ENCODE peak calls at places on chromosomes 4 and X, in eight cellular contexts. Z, U, H, E, A, M, I and N are unnamed samples. For H3K27me3, the result is how much of the 10 kb centered on the place peaks cover.

GRCh38 chrX:106035064-106035463 is 3.5 kb downstream of the SERPINA7 start:
- DNase-seq in Z (no peak), U (no peak), H (no peak), E (peak), A (no peak), M (no peak), I (no peak), N (no peak)

GRCh38 chr4:99201687-99202086 is 17.4 kb downstream of the ADH6 start:
- DNase-seq in Z (peak), U (no peak), H (no peak), E (peak), A (no peak), M (no peak), I (no peak), N (peak)

GRCh38 chr4:17578482-17578891 is 1.5 kb downstream of the LAP3 start:
- DNase-seq in Z (peak), U (no peak), H (no peak), E (no peak), A (no peak), M (no peak), I (no peak), N (no peak)

GRCh38 chrX:3346436-3347329 is at the start of gene MXRA5:
- DNase-seq in Z (peak), U (peak), H (no peak), E (peak), A (no peak), M (no peak), I (peak), N (peak)

GRCh38 chr4:24856586-24856985 is 56.3 kb downstream of the CCDC149 start:
- DNase-seq in Z (peak), U (no peak), H (no peak), E (peak), A (no peak), M (no peak), I (no peak), N (no peak)

GRCh38 chrX:115260330-115260729 is 26.4 kb upstream of the LRCH2 start:
- DNase-seq in Z (peak), U (no peak), H (no peak), E (peak), A (no peak), M (no peak), I (no peak), N (peak)

GRCh38 chr4:130099159-130099558 is 1003.2 kb downstream of the C4orf33 start:
- DNase-seq in Z (no peak), U (no peak), H (no peak), E (no peak), A (no peak), M (no peak), I (no peak), N (no peak)

GRCh38 chr4:8523175-8523574 is 57.0 kb upstream of the GPR78 start:
- DNase-seq in Z (no peak), U (no peak), H (no peak), E (no peak), A (no peak), M (no peak), I (no peak), N (no peak)

GRCh38 chr4:139416073-139416673 is 37.7 kb upstream of the RAB33B start:
- DNase-seq in Z (peak), U (no peak), H (no peak), E (peak), A (no peak), M (no peak), I (no peak), N (peak)

GRCh38 chr4:156505341-156505955 is 466.2 kb downstream of the PDGFC start:
- DNase-seq in Z (no peak), U (peak), H (no peak), E (peak), A (no peak), M (no peak), I (no peak), N (no peak)

GRCh38 chr4:25133132-25133531 is 27.1 kb downstream of the SEPSECS start:
- DNase-seq in Z (no peak), U (no peak), H (no peak), E (no peak), A (no peak), M (no peak), I (no peak), N (no peak)

GRCh38 chr4:98474408-98474844 is 184.0 kb downstream of the TSPAN5 start:
- DNase-seq in Z (peak), U (no peak), H (no peak), E (peak), A (no peak), M (no peak), I (no peak), N (peak)

GRCh38 chr4:119190354-119190753 is 22.2 kb upstream of the USP53 start:
- DNase-seq in Z (no peak), U (no peak), H (no peak), E (no peak), A (no peak), M (no peak), I (no peak), N (no peak)

DNA sequence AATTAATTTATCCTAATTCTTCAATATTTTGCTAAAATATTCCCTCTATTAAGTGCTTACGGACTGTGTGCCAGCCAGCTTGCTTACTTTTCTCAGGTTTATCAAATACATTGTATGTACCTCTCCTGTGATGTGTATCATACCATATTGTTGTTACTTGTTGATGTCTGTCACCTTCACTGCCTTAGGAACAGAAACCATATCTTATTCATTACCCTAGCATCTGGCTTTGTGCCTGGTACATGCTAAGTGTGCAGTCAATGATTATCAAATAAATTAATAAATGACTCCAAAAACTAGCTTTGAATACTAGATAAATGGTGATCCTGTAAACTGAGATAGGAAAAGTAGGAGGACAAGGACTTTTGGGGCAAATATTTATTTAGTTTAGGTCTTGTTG is 6.9 kb downstream of the CLCN3 start:
- DNase-seq in Z (no peak), U (no peak), H (no peak), E (no peak), A (no peak), M (no peak), I (no peak), N (no peak)
- H3K4me3 ChIP-seq in Z (no peak), U (no peak), H (no peak), E (no peak), A (no peak), M (no peak), I (no peak), N (no peak)

DNA sequence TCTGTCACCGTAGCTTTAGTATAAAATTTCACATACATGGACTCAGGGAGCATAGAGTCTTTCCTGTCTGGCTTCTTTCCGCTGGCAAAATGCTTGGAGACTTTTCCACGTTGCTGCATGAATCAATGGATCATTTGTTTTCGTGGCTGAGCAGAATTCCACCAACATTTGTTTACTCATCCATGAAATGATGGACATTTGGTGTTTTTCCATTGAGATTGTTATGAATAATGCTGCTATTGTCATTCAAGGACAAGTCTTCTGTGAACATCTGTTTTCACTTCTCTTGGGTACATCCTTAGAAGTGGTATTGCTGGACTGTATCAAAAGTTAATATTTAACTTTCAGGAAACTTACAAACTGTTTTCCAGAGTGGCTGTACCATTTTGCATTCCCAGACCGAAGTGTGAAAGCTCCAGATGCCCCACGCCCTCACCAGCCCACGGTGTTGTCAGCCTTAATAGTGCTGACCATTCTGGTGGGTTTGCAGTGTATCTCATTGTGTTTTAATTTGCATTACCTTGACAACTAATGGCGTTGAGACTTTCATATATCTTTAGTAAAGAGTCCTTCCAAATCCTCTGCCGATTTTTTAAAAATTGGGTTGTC is 5.8 kb upstream of the TMEM271 start:
- DNase-seq in Z (no peak), U (no peak), H (no peak), E (no peak), A (no peak), M (no peak), I (no peak), N (no peak)
- TF ChIP-seq CTCF in Z (no peak), U (no peak), H (no peak), E (no peak), A (no peak), M (no peak), I (no peak), N (no peak)

DNA sequence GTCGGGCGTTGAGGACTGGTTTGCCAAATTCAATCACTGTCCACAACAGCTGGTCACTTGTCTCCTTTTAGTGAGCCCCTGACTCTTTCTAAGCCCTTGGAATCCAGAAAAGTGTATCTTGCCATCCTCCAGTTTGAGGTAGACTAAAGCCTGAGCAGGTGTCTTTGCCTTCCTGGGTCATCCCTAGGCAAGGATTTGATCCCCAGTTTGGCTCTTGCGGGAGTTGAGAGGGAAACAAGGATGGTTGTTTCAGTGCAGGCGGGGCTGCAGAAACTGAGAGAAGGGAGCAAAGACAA is 2.2 kb upstream of the FGF5 start:
- DNase-seq in Z (no peak), U (no peak), H (no peak), E (no peak), A (no peak), M (no peak), I (no peak), N (no peak)
- H3K27me3 ChIP-seq in Z (under half), U (half or more), H (under half), E (half or more), A (half or more), M (half or more), I (under half), N (under half)

DNA sequence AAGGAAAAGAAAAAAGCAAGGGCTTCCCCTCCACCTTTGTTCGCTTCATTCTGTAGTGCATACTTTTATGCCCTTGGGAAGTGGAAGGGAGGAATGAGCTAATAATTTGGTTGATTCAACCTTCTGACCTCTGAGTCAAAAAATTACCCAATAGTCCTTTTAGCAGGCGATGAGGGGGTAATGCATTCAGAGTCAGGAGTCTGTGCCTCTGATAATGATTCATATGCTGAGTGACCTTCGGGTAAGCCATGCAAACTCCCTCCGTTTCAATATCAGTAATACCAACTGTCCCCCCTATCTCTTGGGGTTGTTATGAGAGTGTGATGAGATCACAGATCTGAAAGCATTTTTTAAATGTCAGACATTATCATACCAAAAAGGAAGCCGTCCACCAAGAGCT is 41.6 kb upstream of the ACSL4 start:
- DNase-seq in Z (peak), U (no peak), H (no peak), E (peak), A (no peak), M (no peak), I (no peak), N (peak)
- H3K4me3 ChIP-seq in Z (no peak), U (no peak), H (no peak), E (no peak), A (no peak), M (no peak), I (no peak), N (no peak)

GRCh38 chr4:168550071-168550766 is 53.4 kb downstream of the PALLD start:
- DNase-seq in Z (peak), U (no peak), H (no peak), E (no peak), A (no peak), M (no peak), I (no peak), N (no peak)

GRCh38 chr4:168549145-168549544 is 52.3 kb downstream of the PALLD start:
- DNase-seq in Z (no peak), U (no peak), H (no peak), E (no peak), A (no peak), M (no peak), I (no peak), N (no peak)

GRCh38 chr4:168553714-168554370 is 57.0 kb downstream of the PALLD start:
- DNase-seq in Z (no peak), U (no peak), H (no peak), E (no peak), A (no peak), M (no peak), I (no peak), N (no peak)

GRCh38 chr4:168551211-168551610 is 54.4 kb downstream of the PALLD start:
- DNase-seq in Z (peak), U (no peak), H (no peak), E (peak), A (no peak), M (no peak), I (no peak), N (peak)

DNA sequence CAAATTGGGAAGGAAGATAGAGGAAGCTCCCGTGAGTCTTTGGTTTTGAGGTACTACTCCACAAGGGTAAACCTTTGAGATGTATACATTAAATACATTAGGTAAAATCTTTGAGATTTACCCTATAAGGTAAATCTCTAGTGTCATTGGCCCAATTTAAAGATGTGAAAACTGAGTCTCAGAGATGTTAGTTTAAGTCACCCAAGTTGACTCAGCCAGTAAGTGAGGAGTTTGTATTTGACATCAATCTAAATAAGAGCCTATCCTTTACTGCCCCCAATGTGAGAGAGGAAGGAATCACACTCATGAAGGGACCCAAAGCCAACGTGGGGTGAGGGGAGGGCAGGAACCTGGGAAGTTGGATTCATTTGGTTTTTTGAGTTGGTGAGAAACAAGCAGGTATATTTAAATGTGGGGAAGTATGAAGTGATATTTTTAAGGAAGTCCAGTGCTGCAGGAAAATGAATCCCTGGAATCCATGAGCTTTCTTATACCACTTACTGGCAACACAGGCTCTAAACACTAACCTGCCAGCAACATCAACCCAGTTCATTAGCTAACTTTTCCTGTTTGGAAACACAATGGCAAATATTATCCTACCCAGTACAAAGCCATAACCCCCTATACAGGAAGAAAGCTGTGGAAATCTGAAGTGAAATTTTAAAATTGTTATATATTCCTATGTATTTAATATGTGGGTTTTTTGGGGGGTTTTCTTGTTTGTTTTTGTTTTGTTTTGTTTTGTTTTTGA is 55.3 kb downstream of the PALLD start:
- DNase-seq in Z (no peak), U (no peak), H (no peak), E (no peak), A (no peak), M (no peak), I (no peak), N (no peak)
- TF ChIP-seq CTCF in Z (peak), U (peak), H (no peak), E (no peak), A (no peak), M (no peak), I (no peak), N (no peak)

GRCh38 chrX:72021975-72022374 is 109.7 kb downstream of the RTL5 start:
- DNase-seq in Z (no peak), U (peak), H (no peak), E (no peak), A (no peak), M (no peak), I (no peak), N (no peak)
- H3K27me3 ChIP-seq in Z (half or more), U (under half), H (under half), E (under half), A (under half), M (half or more), I (under half), N (under half)

DNA sequence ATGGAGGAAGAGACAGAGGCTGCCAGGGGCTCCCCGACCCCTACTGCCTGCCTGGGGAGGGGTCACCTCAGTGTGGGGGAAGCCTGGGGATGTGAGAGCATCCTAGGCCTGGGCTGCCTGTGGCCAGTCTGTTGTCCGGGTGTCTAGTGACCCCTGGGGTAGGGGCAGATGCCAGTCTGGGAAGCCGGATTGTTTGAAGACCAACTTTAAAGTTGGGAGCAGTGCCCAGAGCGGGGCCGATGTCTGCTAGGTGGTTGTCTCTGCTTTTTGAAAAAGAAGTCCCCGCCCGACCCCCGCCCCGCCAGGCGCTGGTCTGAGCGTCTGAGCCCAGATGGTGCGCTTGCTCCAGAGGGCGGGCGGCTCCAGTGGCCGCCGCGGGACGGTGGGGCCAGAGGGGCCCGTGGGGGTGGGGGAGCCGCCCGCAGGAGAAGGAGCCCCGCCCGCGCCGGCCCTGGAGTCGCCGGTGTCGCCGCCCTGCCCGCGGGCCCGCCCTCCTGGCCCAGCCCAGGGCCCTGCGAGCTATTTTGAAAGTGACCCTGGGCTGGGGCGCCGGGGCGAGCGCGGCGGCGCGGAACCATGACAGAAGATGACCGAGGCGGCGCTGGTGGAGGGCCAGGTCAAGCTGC is at the start of gene DOK7:
- DNase-seq in Z (no peak), U (no peak), H (no peak), E (no peak), A (no peak), M (no peak), I (no peak), N (no peak)
- H3K4me3 ChIP-seq in Z (peak), U (no peak), H (peak), E (peak), A (peak), M (no peak), I (peak), N (no peak)

GRCh38 chr4:86594559-86595425 is 677 bp downstream of the PTPN13 start:
- DNase-seq in Z (peak), U (peak), H (no peak), E (peak), A (peak), M (peak), I (peak), N (peak)
- TF ChIP-seq CTCF in Z (peak), U (no peak), H (no peak), E (peak), A (no peak), M (peak), I (no peak), N (peak)

GRCh38 chrX:25021132-25021498 is 5.3 kb upstream of the ARX start:
- DNase-seq in Z (no peak), U (peak), H (no peak), E (no peak), A (no peak), M (no peak), I (no peak), N (no peak)
- H3K27me3 ChIP-seq in Z (half or more), U (under half), H (under half), E (half or more), A (half or more), M (half or more), I (half or more), N (under half)

GRCh38 chrX:45849261-45849660 is 648.6 kb upstream of the DIPK2B start:
- DNase-seq in Z (peak), U (no peak), H (no peak), E (peak), A (no peak), M (no peak), I (no peak), N (peak)
- H3K4me3 ChIP-seq in Z (peak), U (peak), H (peak), E (no peak), A (peak), M (no peak), I (peak), N (peak)